ENCODE peak calls at places on chromosomes 5 and 9, in six cellular contexts. U is IMR-90, H is GM12878, C is A549, D is K562, Q is HepG2. K is an unnamed sample.

GRCh38 chr5:85479849-85480248 is 1095.2 kb upstream of the EDIL3 start:
- DNase-seq in U (no peak), H (no peak), C (no peak), D (no peak), Q (no peak), K (no peak)

GRCh38 chr9:96217756-96218693 is 84.0 kb downstream of the HSD17B3 start:
- DNase-seq in U (peak; percentile 30), H (no peak), C (peak; percentile 74), D (peak; percentile 85), Q (peak; percentile 28), K (no peak)

GRCh38 chr5:124398471-124398870 is 348.0 kb downstream of the ZNF608 start:
- DNase-seq in U (peak; percentile 19), H (no peak), C (no peak), D (no peak), Q (no peak), K (no peak)

GRCh38 chr9:37706290-37706689 is 47.3 kb upstream of the TRMT10B start:
- DNase-seq in U (no peak), H (no peak), C (no peak), D (no peak), Q (no peak), K (no peak)

GRCh38 chr9:4442806-4443205 is 47.5 kb upstream of the SLC1A1 start:
- DNase-seq in U (no peak), H (no peak), C (no peak), D (no peak), Q (no peak), K (no peak)

GRCh38 chr5:88646866-88647265 is 236.1 kb downstream of the MEF2C start:
- DNase-seq in U (no peak), H (no peak), C (no peak), D (no peak), Q (no peak), K (no peak)

GRCh38 chr5:164353155-164353554 is 847.7 kb downstream of the MAT2B start:
- DNase-seq in U (peak; percentile 54), H (no peak), C (no peak), D (no peak), Q (no peak), K (no peak)

GRCh38 chr9:85599540-85600140 is 142.1 kb downstream of the AGTPBP1 start:
- DNase-seq in U (peak; percentile 20), H (no peak), C (no peak), D (no peak), Q (no peak), K (no peak)

GRCh38 chr9:37218800-37219425 is 98.5 kb downstream of the ZCCHC7 start:
- DNase-seq in U (no peak), H (no peak), C (no peak), D (no peak), Q (no peak), K (no peak)

GRCh38 chr9:109063765-109064164 is 50.5 kb upstream of the CTNNAL1 start:
- DNase-seq in U (peak; percentile 57), H (no peak), C (no peak), D (no peak), Q (no peak), K (no peak)

GRCh38 chr5:82272957-82273356 is 5.2 kb downstream of the RPS23 start:
- DNase-seq in U (no peak), H (no peak), C (no peak), D (no peak), Q (no peak), K (peak; percentile 64)

GRCh38 chr5:50711280-50711679 is 44.8 kb downstream of the PARP8 start:
- DNase-seq in U (peak; percentile 8), H (peak; percentile 87), C (no peak), D (no peak), Q (no peak), K (no peak)

GRCh38 chr9:90925581-90926257 is 124.1 kb downstream of the SYK start:
- DNase-seq in U (peak; percentile 95), H (no peak), C (peak; percentile 23), D (no peak), Q (no peak), K (no peak)

GRCh38 chr9:806285-807156 is 35.0 kb upstream of the DMRT1 start:
- DNase-seq in U (peak; percentile 51), H (peak; percentile 4), C (peak; percentile 50), D (peak; percentile 9), Q (peak; percentile 35), K (no peak)

GRCh38 chr5:134545070-134545868 is 19.8 kb downstream of the JADE2 start:
- DNase-seq in U (no peak), H (no peak), C (no peak), D (no peak), Q (no peak), K (no peak)

GRCh38 chr9:134344068-134344820 is 18.0 kb downstream of the RXRA start:
- DNase-seq in U (peak; percentile 9), H (no peak), C (no peak), D (peak; percentile 77), Q (no peak), K (no peak)

GRCh38 chr5:77066823-77067442 is 20.2 kb downstream of the ZBED3 start:
- DNase-seq in U (peak; percentile 91), H (no peak), C (no peak), D (no peak), Q (no peak), K (no peak)

GRCh38 chr5:1255081-1255561 is 29.9 kb downstream of the SLC6A18 start:
- DNase-seq in U (no peak), H (no peak), C (no peak), D (no peak), Q (no peak), K (no peak)

GRCh38 chr5:118692811-118693342 is 295.5 kb downstream of the DTWD2 start:
- DNase-seq in U (no peak), H (no peak), C (no peak), D (no peak), Q (no peak), K (no peak)

GRCh38 chr9:108582716-108583115 is 273.1 kb downstream of the ACTL7B start:
- DNase-seq in U (no peak), H (no peak), C (no peak), D (no peak), Q (no peak), K (no peak)

GRCh38 chr5:55997742-55998351 is 3.1 kb upstream of the IL6ST start:
- DNase-seq in U (peak; percentile 87), H (no peak), C (peak; percentile 46), D (peak; percentile 59), Q (no peak), K (no peak)

GRCh38 chr5:159947708-159948358 is 31.6 kb downstream of the ADRA1B start:
- DNase-seq in U (peak; percentile 69), H (no peak), C (peak; percentile 19), D (no peak), Q (no peak), K (no peak)

GRCh38 chr9:75161116-75161857 is 73.0 kb downstream of the OSTF1 start:
- DNase-seq in U (no peak), H (no peak), C (no peak), D (no peak), Q (no peak), K (no peak)

GRCh38 chr9:79868532-79869189 is 296.9 kb downstream of the TLE4 start:
- DNase-seq in U (no peak), H (no peak), C (no peak), D (no peak), Q (no peak), K (no peak)

GRCh38 chr9:73132034-73132776 is 19.5 kb upstream of the ANXA1 start:
- DNase-seq in U (peak; percentile 85), H (peak; percentile 55), C (peak; percentile 86), D (peak; percentile 29), Q (no peak), K (no peak)
- TF ChIP-seq POLR2A in U (peak; percentile 78), H (peak; percentile 55), C (no peak), D (peak; percentile 57), Q (no peak), K (no peak)

GRCh38 chr9:29945012-29945411 is 2371.7 kb upstream of the C9orf72 start:
- DNase-seq in U (no peak), H (no peak), C (no peak), D (no peak), Q (no peak), K (no peak)
- H3K4me3 ChIP-seq in U (no peak overlapping the region), H (no peak overlapping the region), C (no peak overlapping the region), D (no peak overlapping the region), Q (no peak overlapping the region), K (no peak overlapping the region)

DNA sequence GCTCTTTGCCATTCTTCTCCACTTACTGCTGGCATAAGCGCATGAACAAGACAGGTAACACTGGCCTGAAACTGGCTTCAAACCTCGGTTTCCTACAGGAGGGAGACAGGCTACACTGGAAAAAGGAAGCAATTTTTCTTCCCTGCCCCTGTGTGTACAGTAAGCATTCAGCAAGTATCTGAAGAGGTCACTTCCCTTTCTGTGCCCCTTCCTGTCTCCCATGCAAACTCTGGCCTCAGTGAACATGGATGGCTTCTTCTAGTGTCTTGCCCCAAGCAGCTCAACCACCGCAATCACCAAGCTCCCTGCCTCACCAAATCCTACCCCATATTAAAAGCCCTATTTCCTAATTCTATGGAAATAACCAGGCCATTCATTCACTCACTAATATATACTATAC is 42.4 kb downstream of the SERINC5 start:
- DNase-seq in U (no peak), H (no peak), C (no peak), D (no peak), Q (no peak), K (no peak)
- H3K4me2 ChIP-seq in U (no peak overlapping the region), H (no peak overlapping the region), C (no peak overlapping the region), D (no peak overlapping the region), Q (no peak overlapping the region), K (no peak overlapping the region)

DNA sequence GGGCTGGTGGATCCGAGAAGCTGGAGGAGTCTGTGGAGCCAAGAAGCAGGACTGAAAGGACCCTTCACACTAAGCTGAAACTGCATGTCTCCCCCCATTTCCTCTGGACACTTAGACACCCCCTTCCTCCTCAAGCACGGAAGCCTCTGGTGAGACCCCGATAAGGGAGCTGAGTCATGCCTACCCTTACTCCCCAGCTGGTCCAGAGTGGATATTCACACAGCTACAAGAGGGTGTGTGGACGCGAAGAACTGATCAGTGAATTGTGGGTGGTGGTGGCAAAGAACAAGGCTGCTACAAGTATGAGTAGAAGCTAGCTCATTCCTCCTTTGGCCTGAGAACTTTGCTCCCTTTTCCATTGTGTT is 4.3 kb downstream of the TLN1 start:
- DNase-seq in U (no peak), H (no peak), C (no peak), D (peak; percentile 49), Q (no peak), K (no peak)
- TF ChIP-seq POLR2A in U (no peak), H (no peak), C (no peak), D (no peak), Q (no peak), K (no peak)

DNA sequence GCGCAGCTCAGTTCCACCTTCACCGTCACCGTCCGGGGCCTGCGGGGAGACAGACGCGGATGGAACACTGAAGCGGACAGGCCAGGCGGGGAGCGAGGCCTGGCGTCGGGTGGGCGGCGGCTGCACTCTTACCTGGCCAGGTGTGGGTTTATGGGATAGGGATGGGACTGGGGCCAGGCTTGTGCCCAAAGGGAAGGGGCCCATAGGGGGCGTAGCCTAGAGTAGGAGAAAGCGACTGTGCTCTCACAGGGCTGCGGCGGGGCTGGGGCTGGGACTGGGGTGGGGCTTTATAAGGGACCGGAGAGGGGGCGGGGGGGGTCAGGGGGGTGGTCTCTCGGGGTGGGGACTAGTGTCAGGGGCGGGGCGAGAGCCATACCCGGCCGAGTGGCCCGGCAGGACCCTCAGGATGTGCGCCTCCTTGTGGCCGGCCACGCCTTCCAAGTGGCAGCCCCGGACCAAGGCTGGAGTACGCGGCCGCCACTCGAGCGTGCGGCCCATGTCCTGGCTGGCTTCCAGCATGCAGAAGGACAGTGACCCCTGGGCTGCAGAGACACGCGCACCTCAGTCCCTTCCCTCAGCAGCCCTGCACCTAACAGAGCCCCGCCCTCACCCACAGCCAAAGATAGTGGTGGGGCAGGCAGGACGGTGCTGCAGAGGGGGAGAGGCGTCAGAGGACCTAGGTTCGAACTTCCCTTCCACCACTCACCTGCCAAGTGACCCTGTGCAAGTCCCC is 22.8 kb downstream of the FPGS start:
- DNase-seq in U (no peak), H (no peak), C (peak; percentile 45), D (peak; percentile 81), Q (peak; percentile 56), K (peak; percentile 97)
- H3K4me3 ChIP-seq in U (no peak overlapping the region), H (no peak overlapping the region), C (no peak overlapping the region), D (peak overlapping the region; percentile 24), Q (no peak overlapping the region), K (no peak overlapping the region)

GRCh38 chr9:99966720-99967119 is 60.3 kb downstream of the STX17 start:
- DNase-seq in U (peak; percentile 33), H (no peak), C (peak; percentile 35), D (no peak), Q (peak; percentile 69), K (peak; percentile 9)
- H3K4me2 ChIP-seq in U (no peak overlapping the region), H (no peak overlapping the region), C (no peak overlapping the region), D (no peak overlapping the region), Q (no peak overlapping the region), K (no peak overlapping the region)